ENCODE peak calls at places on chromosomes 3 and 15, in ten cellular contexts. R is stimulated activated CD4-positive, alpha-beta T cell treated with anti-CD3 and anti-CD28 coated beads, Interleukin-12 subunit alpha, Interleukin-12 subunit beta, amount 100 ng/mL, for 4 hours; S is lower lobe of right lung; V is dermis blood vessel endothelial cell; J is activated gamma-delta T cell; X is effector CD4-positive, alpha-beta T cell; A is glutamatergic neuron; G is ovary; I is MM.1S; Q is GM23338. P is an unnamed sample.

GRCh38 chr3:53109822-53110771 is 20.1 kb downstream of the RFT1 start:
- DNase-seq in Q (peak; percentile 79), R (no peak), J (no peak), V (peak; percentile 53), A (peak; percentile 68), X (no peak), S (peak; percentile 84), G (peak; percentile 74), I (peak; percentile 95), P (no peak)

GRCh38 chr3:62011667-62012066 is 361.7 kb downstream of the FEZF2 start:
- DNase-seq in V (no peak), X (no peak), I (no peak), S (no peak), R (no peak), Q (no peak), A (no peak), J (no peak), G (no peak), P (no peak)

GRCh38 chr3:10361375-10361774 is 40.5 kb upstream of the SEC13 start:
- DNase-seq in S (peak; percentile 13), V (no peak), R (no peak), A (no peak), J (no peak), X (no peak), I (no peak), G (no peak), Q (no peak), P (no peak)

GRCh38 chr3:111729087-111729846 is 129.8 kb upstream of the PHLDB2 start:
- DNase-seq in J (no peak), R (no peak), I (no peak), V (peak; percentile 55), G (peak; percentile 79), A (no peak), X (no peak), S (no peak), Q (no peak), P (no peak)

GRCh38 chr15:68385671-68386586 is 46.0 kb downstream of the ITGA11 start:
- DNase-seq in J (no peak), R (no peak), I (no peak), X (no peak), Q (no peak), A (no peak), G (no peak), V (no peak), S (peak; percentile 21), P (peak; percentile 87)

GRCh38 chr15:29870495-29871151 is 48.4 kb upstream of the TJP1 start:
- DNase-seq in V (peak; percentile 48), X (no peak), Q (no peak), A (peak; percentile 47), I (no peak), S (no peak), G (peak; percentile 64), J (no peak), R (no peak), P (no peak)

GRCh38 chr15:38149315-38149714 is 103.3 kb upstream of the SPRED1 start:
- DNase-seq in I (peak; percentile 71), Q (no peak), R (no peak), S (no peak), A (no peak), X (no peak), J (no peak), G (no peak), V (no peak), P (no peak)

GRCh38 chr3:101070260-101071121 is 77.3 kb upstream of the ABI3BP start:
- DNase-seq in X (peak; percentile 16), A (peak; percentile 78), S (peak; percentile 78), Q (peak; percentile 91), I (peak; percentile 68), V (peak; percentile 69), R (peak; percentile 52), J (peak; percentile 4), G (no peak), P (no peak)

GRCh38 chr3:184129012-184129411 is 6.1 kb upstream of the EIF2B5 start:
- DNase-seq in A (peak; percentile 33), G (no peak), X (no peak), S (peak; percentile 65), J (no peak), Q (peak; percentile 74), V (peak; percentile 62), I (peak; percentile 51), R (no peak), P (no peak)

GRCh38 chr3:128368626-128369025 is 98.1 kb downstream of the DNAJB8 start:
- DNase-seq in S (no peak), V (no peak), I (no peak), G (no peak), A (no peak), X (no peak), Q (no peak), J (no peak), R (no peak), P (no peak)

GRCh38 chr3:37024820-37025405 is 31.6 kb downstream of the MLH1 start:
- DNase-seq in G (no peak), V (no peak), X (no peak), R (no peak), S (no peak), I (peak; percentile 26), J (no peak), A (no peak), Q (no peak), P (no peak)

GRCh38 chr3:173708191-173708590 is 310.6 kb downstream of the NLGN1 start:
- DNase-seq in J (no peak), X (no peak), R (no peak), S (no peak), Q (peak; percentile 17), I (no peak), A (no peak), V (no peak), G (no peak), P (no peak)

GRCh38 chr3:134058728-134059601 is 29.2 kb upstream of the SLCO2A1 start:
- DNase-seq in J (no peak), V (no peak), S (no peak), G (no peak), X (no peak), I (no peak), A (no peak), R (no peak), Q (no peak), P (peak; percentile 31)

GRCh38 chr15:93035092-93035915 is 53.7 kb downstream of the RGMA start:
- DNase-seq in Q (no peak), R (no peak), V (no peak), G (peak; percentile 6), I (no peak), X (no peak), S (no peak), A (no peak), J (no peak), P (no peak)

GRCh38 chr3:126677862-126678549 is 23.1 kb upstream of the TXNRD3 start:
- DNase-seq in G (no peak), I (no peak), Q (no peak), A (no peak), J (no peak), V (no peak), S (no peak), X (no peak), R (no peak), P (peak; percentile 64)

GRCh38 chr3:193928354-193929209 is 207.4 kb upstream of the HES1 start:
- DNase-seq in Q (no peak), G (no peak), I (no peak), A (no peak), J (no peak), R (no peak), S (no peak), V (no peak), X (no peak), P (no peak)

GRCh38 chr3:107211608-107212007 is 165.6 kb upstream of the CCDC54 start:
- DNase-seq in X (no peak), A (no peak), R (no peak), S (no peak), G (no peak), J (no peak), Q (no peak), V (no peak), I (no peak), P (no peak)

GRCh38 chr15:42239528-42240245 is 31.6 kb upstream of the VPS39 start:
- DNase-seq in G (no peak), V (no peak), X (no peak), S (no peak), A (no peak), J (no peak), Q (no peak), I (no peak), R (no peak), P (no peak)

GRCh38 chr3:52820741-52821140 is 9.7 kb downstream of the ITIH4 start:
- DNase-seq in Q (peak; percentile 83), G (no peak), I (no peak), V (peak; percentile 63), A (peak; percentile 48), X (no peak), S (no peak), R (no peak), J (no peak), P (no peak)

GRCh38 chr3:42503251-42503924 is 945 bp downstream of the VIPR1 start:
- DNase-seq in S (no peak), A (peak; percentile 1), X (no peak), R (no peak), G (no peak), J (no peak), V (no peak), Q (no peak), I (no peak), P (no peak)

GRCh38 chr3:159881828-159882309 is 106.8 kb upstream of the IL12A start:
- DNase-seq in Q (peak; percentile 52), R (no peak), I (no peak), S (peak; percentile 51), X (no peak), J (no peak), A (no peak), G (no peak), V (peak; percentile 79), P (no peak)

GRCh38 chr3:48692551-48692950 is 6.8 kb upstream of the NCKIPSD start:
- DNase-seq in Q (no peak), R (no peak), J (no peak), X (no peak), A (no peak), S (no peak), G (no peak), V (no peak), I (no peak), P (no peak)

GRCh38 chr15:50676799-50677483 is 9.7 kb downstream of the TRPM7 start:
- DNase-seq in R (no peak), X (no peak), Q (no peak), A (no peak), S (no peak), V (no peak), I (no peak), G (no peak), J (no peak), P (no peak)

P was measured in vagina.